ENCODE peak calls at places on chromosomes 13 and 19, in five cellular contexts. R is IMR-90, F is adrenal gland, V is GM12865, H is uterus. I is an unnamed sample.

GRCh38 chr19:55272142-55272541 is 7.8 kb downstream of the HSPBP1 start:
- DNase-seq in F (no peak), V (no peak), H (no peak), R (no peak), I (no peak)

GRCh38 chr19:47158879-47159509 is 28.4 kb downstream of the SAE1 start:
- DNase-seq in H (no peak), F (no peak), R (peak), V (no peak), I (no peak)

GRCh38 chr13:90680826-90681225 is 666.7 kb upstream of the MIR17HG start:
- DNase-seq in F (no peak), R (no peak), V (no peak), H (no peak), I (no peak)

GRCh38 chr13:45466359-45466758 is 1.6 kb downstream of the COG3 start:
- DNase-seq in H (no peak), V (no peak), F (no peak), R (no peak), I (no peak)

GRCh38 chr13:25394661-25395060 is 22.9 kb downstream of the ATP8A2 start:
- DNase-seq in H (no peak), R (no peak), V (no peak), F (no peak), I (no peak)

GRCh38 chr19:4012092-4012974 is 4.8 kb downstream of the PIAS4 start:
- DNase-seq in R (no peak), F (no peak), V (no peak), H (no peak), I (peak)

GRCh38 chr13:42307461-42307860 is 35.5 kb downstream of the AKAP11 start:
- DNase-seq in F (no peak), R (no peak), H (no peak), V (no peak), I (no peak)

GRCh38 chr19:55070755-55071502 is 4.7 kb upstream of the EPS8L1 start:
- DNase-seq in V (no peak), R (peak), H (no peak), F (peak), I (peak)

GRCh38 chr13:21557995-21558394 is 46.0 kb downstream of the MICU2 start:
- DNase-seq in V (peak), H (no peak), R (no peak), F (peak), I (no peak)

GRCh38 chr19:35295792-35296462 is 4.0 kb downstream of the MAG start:
- DNase-seq in V (peak), F (no peak), R (no peak), H (no peak), I (no peak)

GRCh38 chr19:1987197-1988187 is 28.0 kb downstream of the BTBD2 start:
- DNase-seq in R (no peak), H (no peak), V (no peak), F (no peak), I (no peak)

GRCh38 chr19:58003153-58003828 is 671 bp upstream of the ZNF606 start:
- DNase-seq in R (no peak), F (peak), H (no peak), V (no peak), I (no peak)

GRCh38 chr13:77379508-77379907 is 52.6 kb upstream of the MYCBP2 start:
- DNase-seq in H (no peak), F (no peak), V (no peak), R (no peak), I (no peak)

GRCh38 chr19:38362076-38362945 is 12.1 kb upstream of the PSMD8 start:
- DNase-seq in F (peak), H (peak), R (peak), V (peak), I (peak)
- TF ChIP-seq CTCF in F (no peak), H (no peak), R (no peak), V (no peak), I (no peak)

DNA sequence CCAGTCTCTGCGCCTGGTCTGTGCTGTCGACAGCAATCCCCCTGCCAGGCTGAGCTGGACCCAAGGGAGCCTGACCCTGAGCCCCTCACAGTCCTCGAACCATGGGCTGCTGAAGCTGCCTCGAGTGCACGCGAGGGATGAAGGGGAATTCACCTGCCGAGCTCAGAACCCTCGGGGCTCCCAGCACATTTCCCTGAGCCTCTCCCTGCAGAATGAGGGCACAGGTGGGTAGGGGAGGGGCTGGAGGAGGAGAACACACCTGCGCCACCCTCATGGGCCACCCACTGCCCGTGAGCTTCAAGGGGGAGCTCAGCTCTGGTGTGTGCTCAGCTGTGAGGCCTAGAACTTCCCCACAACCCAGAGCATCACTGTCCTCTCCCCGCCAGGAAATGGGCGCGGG is 38.6 kb upstream of the CD33 start:
- DNase-seq in V (no peak), H (no peak), R (no peak), F (no peak), I (no peak)
- TF ChIP-seq CTCF in V (no peak), H (no peak), R (no peak), F (no peak), I (no peak)

DNA sequence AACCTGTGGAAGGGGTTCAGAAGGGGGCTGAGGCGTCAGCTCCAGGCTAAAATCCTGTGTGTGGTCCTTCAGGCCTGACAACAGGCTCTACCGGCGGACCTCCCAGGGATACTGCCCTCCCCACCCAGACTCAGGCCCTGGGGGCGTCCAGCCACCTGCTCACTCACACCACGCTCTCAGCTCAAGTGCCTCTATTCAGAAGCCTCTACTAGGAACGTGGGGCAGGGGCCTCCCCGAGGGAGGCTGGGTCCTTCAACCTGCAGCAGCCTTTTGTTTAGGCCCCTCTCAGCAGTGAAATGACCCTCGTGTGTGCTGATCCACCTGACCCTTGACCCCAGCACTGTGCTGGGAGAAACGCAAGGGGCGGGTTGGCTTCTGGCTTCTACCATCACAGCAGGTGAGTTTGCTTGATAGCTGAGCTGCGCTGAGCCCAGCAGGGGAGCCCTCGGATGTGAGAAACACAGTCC is 10.6 kb downstream of the PLPP2 start:
- DNase-seq in F (no peak), V (no peak), H (no peak), R (no peak), I (no peak)
- TF ChIP-seq CTCF in F (no peak), V (no peak), H (no peak), R (no peak), I (no peak)

GRCh38 chr19:18830488-18830887 is 1.3 kb upstream of the UPF1 start:
- DNase-seq in H (no peak), V (no peak), F (no peak), R (no peak), I (no peak)

GRCh38 chr19:18833849-18834643 is 2.3 kb downstream of the UPF1 start:
- DNase-seq in F (no peak), H (no peak), R (no peak), V (no peak), I (no peak)

GRCh38 chr19:18831524-18832330 is at the start of gene UPF1:
- DNase-seq in R (peak), F (peak), V (peak), H (peak), I (peak)

GRCh38 chr19:18833141-18833476 is 1.4 kb downstream of the UPF1 start:
- DNase-seq in R (no peak), F (no peak), V (no peak), H (no peak), I (no peak)

DNA sequence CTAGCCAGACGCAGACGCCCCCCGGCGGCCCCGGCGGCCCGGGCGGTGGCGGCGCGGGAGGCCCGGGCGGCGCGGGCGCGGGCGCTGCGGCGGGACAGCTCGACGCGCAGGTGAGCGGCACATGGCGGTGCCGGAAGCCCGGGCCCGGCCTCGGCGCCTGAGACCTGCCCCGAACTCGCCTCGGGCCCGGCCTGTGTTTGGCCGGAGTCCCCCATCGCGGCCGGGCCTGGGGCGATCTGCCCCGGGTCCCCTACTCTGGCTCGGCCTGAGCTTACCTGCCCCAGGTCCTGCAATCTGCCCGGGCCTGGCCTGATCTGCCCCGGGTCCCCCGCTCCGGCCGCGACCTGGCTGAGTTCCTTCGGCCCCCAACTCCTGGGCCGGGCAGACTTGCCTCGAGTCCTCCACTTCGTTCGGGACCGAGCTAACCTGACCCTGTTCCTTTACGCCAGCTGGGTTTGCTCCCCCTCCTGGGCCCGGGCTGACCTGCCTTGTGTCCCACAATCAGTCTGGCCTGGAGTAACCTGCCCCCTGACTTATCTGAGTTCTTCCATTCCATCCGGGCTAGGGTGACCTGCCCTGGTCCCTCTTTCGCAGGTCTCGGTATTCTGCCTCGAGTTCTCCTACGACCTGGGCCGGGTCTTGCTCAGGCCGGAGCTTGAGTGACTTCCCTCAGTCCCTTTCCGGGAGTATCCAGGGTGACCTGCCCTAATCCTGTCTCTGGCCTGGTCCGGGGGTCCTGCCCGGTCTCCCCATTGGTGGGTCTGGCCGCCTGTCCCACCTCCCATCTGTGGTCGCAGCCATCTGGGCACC is 777 bp downstream of the UPF1 start:
- DNase-seq in R (no peak), F (peak), H (no peak), V (peak), I (no peak)
- TF ChIP-seq CTCF in R (peak), F (no peak), H (no peak), V (peak), I (no peak)